ENCODE peak calls at places on chromosomes 3 and 15, in five cellular contexts. R, X, N, O and W are unnamed samples.

GRCh38 chr3:184229424-184230080 is at the start of gene VWA5B2:
- DNase-seq in R (peak; percentile 66), X (peak; percentile 15), N (peak; percentile 73), O (no peak), W (no peak)

GRCh38 chr3:54772707-54773106 is 155.2 kb downstream of the LRTM1 start:
- DNase-seq in R (no peak), X (no peak), N (no peak), O (no peak), W (no peak)

GRCh38 chr3:104388624-104389023 is 978.1 kb upstream of the ALCAM start:
- DNase-seq in R (no peak), X (peak; percentile 33), N (no peak), O (no peak), W (no peak)

GRCh38 chr3:16429086-16429485 is 84.4 kb downstream of the RFTN1 start:
- DNase-seq in R (no peak), X (peak; percentile 30), N (no peak), O (no peak), W (no peak)

GRCh38 chr15:63923993-63924950 is 90.5 kb upstream of the HERC1 start:
- DNase-seq in R (no peak), X (peak; percentile 33), N (no peak), O (no peak), W (no peak)

GRCh38 chr3:156826144-156826895 is at the start of gene LEKR1:
- DNase-seq in R (peak; percentile 94), X (peak; percentile 98), N (peak; percentile 88), O (peak; percentile 92), W (peak; percentile 70)

GRCh38 chr3:194872669-194872977 is 186.9 kb downstream of the FAM43A start:
- DNase-seq in R (no peak), X (peak; percentile 70), N (no peak), O (no peak), W (peak; percentile 20)

GRCh38 chr3:109685084-109686079 is 348.0 kb upstream of the DPPA4 start:
- DNase-seq in R (no peak), X (peak; percentile 99), N (peak; percentile 81), O (peak; percentile 94), W (no peak)

GRCh38 chr3:148333091-148333490 is 364.6 kb upstream of the AGTR1 start:
- DNase-seq in R (no peak), X (no peak), N (no peak), O (no peak), W (no peak)

GRCh38 chr3:84547971-84548970 is 410.5 kb upstream of the CADM2 start:
- DNase-seq in R (no peak), X (no peak), N (no peak), O (peak; percentile 52), W (peak; percentile 31)

GRCh38 chr3:40871411-40871810 is 327.9 kb upstream of the CTNNB1 start:
- DNase-seq in R (no peak), X (no peak), N (no peak), O (no peak), W (no peak)

GRCh38 chr15:29143909-29144308 is 125.7 kb downstream of the NSMCE3 start:
- DNase-seq in R (no peak), X (peak; percentile 91), N (no peak), O (no peak), W (no peak)

GRCh38 chr3:184171562-184171961 is 3.1 kb upstream of the AP2M1 start:
- DNase-seq in R (no peak), X (peak; percentile 80), N (no peak), O (no peak), W (no peak)

GRCh38 chr3:169323580-169324453 is 339.7 kb downstream of the MECOM start:
- DNase-seq in R (no peak), X (peak; percentile 80), N (no peak), O (peak; percentile 59), W (no peak)

GRCh38 chr3:87167634-87168456 is 59.3 kb upstream of the CHMP2B start:
- DNase-seq in R (no peak), X (peak; percentile 16), N (no peak), O (no peak), W (peak; percentile 20)

GRCh38 chr3:9327578-9327977 is 35.3 kb upstream of the THUMPD3 start:
- DNase-seq in R (no peak), X (no peak), N (no peak), O (no peak), W (no peak)
- H3K9me3 ChIP-seq in R (no peaks in the 10 kb centered on the region), X (no peaks in the 10 kb centered on the region), N (no peaks in the 10 kb centered on the region), O (no peaks in the 10 kb centered on the region), W (peaks cover 1% of the 10 kb centered on the region)

GRCh38 chr3:7038394-7038793 is 177.5 kb downstream of the GRM7 start:
- DNase-seq in R (no peak), X (no peak), N (no peak), O (no peak), W (no peak)
- H3K4me3 ChIP-seq in R (no peak overlapping the region), X (no peak overlapping the region), N (no peak overlapping the region), O (no peak overlapping the region), W (no peak overlapping the region)

GRCh38 chr3:63972196-63972595 is 51.1 kb downstream of the PSMD6 start:
- DNase-seq in R (no peak), X (peak; percentile 93), N (no peak), O (no peak), W (no peak)
- H3K36me3 ChIP-seq in R (no peaks in the 10 kb centered on the region), X (no peaks in the 10 kb centered on the region), N (no peaks in the 10 kb centered on the region), O (no peaks in the 10 kb centered on the region), W (no peaks in the 10 kb centered on the region)

GRCh38 chr3:6655275-6655674 is 205.6 kb upstream of the GRM7 start:
- DNase-seq in R (no peak), X (no peak), N (no peak), O (no peak), W (no peak)
- H3K9me3 ChIP-seq in R (peaks cover 8% of the 10 kb centered on the region), X (peaks cover 3% of the 10 kb centered on the region), N (peaks cover 30% of the 10 kb centered on the region), O (no peaks in the 10 kb centered on the region), W (peaks cover 6% of the 10 kb centered on the region)

GRCh38 chr15:99721896-99722295 is 11.3 kb downstream of the LYSMD4 start:
- DNase-seq in R (no peak), X (no peak), N (no peak), O (no peak), W (no peak)

GRCh38 chr15:99719096-99719541 is 14.1 kb downstream of the LYSMD4 start:
- DNase-seq in R (no peak), X (peak; percentile 95), N (no peak), O (no peak), W (no peak)

GRCh38 chr15:99721104-99721778 is 12.0 kb downstream of the LYSMD4 start:
- DNase-seq in R (no peak), X (no peak), N (no peak), O (no peak), W (no peak)

GRCh38 chr15:99722406-99722805 is 10.8 kb downstream of the LYSMD4 start:
- DNase-seq in R (no peak), X (no peak), N (no peak), O (no peak), W (no peak)

DNA sequence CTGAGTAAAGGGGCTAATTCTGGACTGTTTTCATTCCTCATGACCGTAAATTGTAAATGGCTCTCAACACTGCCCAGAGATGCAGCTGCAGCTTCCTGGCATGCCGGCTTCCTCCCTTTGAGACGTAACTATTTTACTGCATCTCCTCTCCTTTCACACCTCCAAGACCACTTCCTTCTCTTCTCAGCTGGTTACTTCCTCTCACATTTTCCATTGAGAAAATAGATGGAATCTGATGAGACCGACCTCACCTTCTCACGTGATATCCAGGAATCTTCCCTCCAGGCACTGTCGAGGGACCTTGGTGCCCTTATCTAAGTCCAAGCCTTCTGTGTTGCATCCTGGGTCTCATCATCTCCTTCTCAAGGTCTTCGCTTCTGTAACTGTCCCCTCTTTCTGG is 12.7 kb downstream of the LYSMD4 start:
- DNase-seq in R (no peak), X (no peak), N (no peak), O (no peak), W (no peak)
- H3K4me3 ChIP-seq in R (no peak overlapping the region), X (no peak overlapping the region), N (no peak overlapping the region), O (no peak overlapping the region), W (no peak overlapping the region)